ENCODE peak calls at places on chromosomes 5 and 9, in ten cellular contexts. O is IMR-90, C is heart right ventricle, Z is psoas muscle, T is right cardiac atrium, H is upper lobe of right lung, U is aorta, K is HCT116, V is gastrocnemius medialis, F is Panc1. Y is an unnamed sample.

GRCh38 chr9:130282000-130282700 is 16.6 kb downstream of the HMCN2 start:
- ATAC-seq in H (peak; percentile 43), U (peak; percentile 39), O (peak; percentile 29), Z (peak; percentile 41), V (peak; percentile 48), K (no peak), C (peak; percentile 26), F (no peak), T (peak; percentile 38), Y (peak; percentile 81)

GRCh38 chr5:66151030-66151429 is 6.9 kb downstream of the SREK1 start:
- ATAC-seq in K (no peak), T (no peak), C (no peak), H (no peak), Z (no peak), V (no peak), U (no peak), O (no peak), F (no peak), Y (no peak)

GRCh38 chr5:4411664-4412063 is 728.5 kb upstream of the ADAMTS16 start:
- ATAC-seq in Z (no peak), C (no peak), V (no peak), U (no peak), T (no peak), H (no peak), K (no peak), O (no peak), F (no peak), Y (no peak)

GRCh38 chr5:107450531-107450930 is 220.2 kb downstream of the EFNA5 start:
- ATAC-seq in V (no peak), O (no peak), U (no peak), C (no peak), F (no peak), T (no peak), Z (no peak), K (no peak), H (no peak), Y (no peak)

GRCh38 chr9:91856419-91856818 is 93.6 kb downstream of the ROR2 start:
- ATAC-seq in C (no peak), H (no peak), O (no peak), T (no peak), V (no peak), U (no peak), K (peak; percentile 57), F (no peak), Z (no peak), Y (no peak)

GRCh38 chr5:163261647-163262269 is 175.6 kb upstream of the CCNG1 start:
- ATAC-seq in K (no peak), U (no peak), C (no peak), F (no peak), H (no peak), O (no peak), Z (no peak), T (no peak), V (no peak), Y (no peak)

GRCh38 chr5:86968311-86968753 is 299.4 kb upstream of the RASA1 start:
- ATAC-seq in F (no peak), K (peak; percentile 36), U (peak; percentile 33), O (peak; percentile 71), C (peak; percentile 56), V (no peak), Z (no peak), T (peak; percentile 84), H (no peak), Y (no peak)

GRCh38 chr5:176620333-176620981 is 9.9 kb downstream of the SNCB start:
- ATAC-seq in Z (peak; percentile 38), O (peak; percentile 24), V (no peak), T (peak; percentile 17), F (peak; percentile 61), H (peak; percentile 65), C (peak; percentile 29), U (peak; percentile 5), K (no peak), Y (peak; percentile 44)

GRCh38 chr5:53322257-53322656 is 158.2 kb upstream of the FST start:
- ATAC-seq in F (no peak), C (no peak), V (no peak), Z (no peak), H (no peak), K (no peak), T (no peak), U (no peak), O (peak; percentile 91), Y (no peak)

GRCh38 chr9:113648048-113648447 is 184.5 kb downstream of the RGS3 start:
- ATAC-seq in F (no peak), U (no peak), H (no peak), O (no peak), Z (no peak), K (no peak), T (no peak), V (no peak), C (peak; percentile 5), Y (no peak)

GRCh38 chr9:121636411-121636865 is 15.0 kb upstream of the DAB2IP start:
- ATAC-seq in C (peak; percentile 6), K (no peak), F (no peak), T (peak; percentile 39), U (no peak), H (peak; percentile 55), Z (peak; percentile 10), V (peak; percentile 66), O (no peak), Y (peak; percentile 24)

GRCh38 chr5:36177715-36178556 is 26.0 kb downstream of the SKP2 start:
- ATAC-seq in T (peak; percentile 56), U (peak; percentile 48), F (peak; percentile 85), O (peak; percentile 77), K (peak; percentile 82), Z (no peak), C (no peak), H (peak; percentile 60), V (no peak), Y (peak; percentile 51)

GRCh38 chr9:84874583-84874982 is 205.1 kb downstream of the NTRK2 start:
- ATAC-seq in V (no peak), F (no peak), K (no peak), U (no peak), H (peak; percentile 21), O (no peak), C (no peak), T (peak; percentile 36), Z (no peak), Y (peak; percentile 36)

GRCh38 chr5:24381861-24382460 is 262.8 kb downstream of the CDH10 start:
- ATAC-seq in U (no peak), T (no peak), Z (no peak), V (no peak), H (no peak), O (no peak), K (no peak), C (no peak), F (no peak), Y (no peak)

GRCh38 chr5:81310402-81311063 is 9.1 kb downstream of the ZCCHC9 start:
- ATAC-seq in Z (no peak), K (no peak), H (no peak), U (no peak), C (no peak), V (no peak), F (no peak), T (no peak), O (no peak), Y (no peak)

GRCh38 chr5:106241409-106241808 is 1429.3 kb downstream of the EFNA5 start:
- ATAC-seq in T (no peak), V (no peak), H (no peak), K (no peak), U (no peak), C (no peak), Z (no peak), F (no peak), O (no peak), Y (no peak)

GRCh38 chr5:143734381-143734780 is 77.6 kb upstream of the HMHB1 start:
- ATAC-seq in F (no peak), H (no peak), U (no peak), T (no peak), K (no peak), C (no peak), O (no peak), V (no peak), Z (no peak), Y (no peak)

GRCh38 chr5:173595826-173596225 is 20.6 kb downstream of the BOD1 start:
- ATAC-seq in T (no peak), U (no peak), H (no peak), Z (no peak), K (no peak), F (no peak), V (no peak), C (no peak), O (no peak), Y (no peak)

GRCh38 chr5:173592050-173592669 is 24.3 kb downstream of the BOD1 start:
- ATAC-seq in H (no peak), U (no peak), F (no peak), C (no peak), T (no peak), K (no peak), Z (no peak), O (no peak), V (no peak), Y (no peak)

GRCh38 chr5:173591300-173591622 is 25.2 kb downstream of the BOD1 start:
- ATAC-seq in Z (peak; percentile 16), H (no peak), V (no peak), U (no peak), C (peak; percentile 76), F (no peak), T (peak; percentile 14), K (no peak), O (peak; percentile 25), Y (no peak)

GRCh38 chr5:173597304-173597703 is 19.1 kb downstream of the BOD1 start:
- ATAC-seq in V (no peak), H (no peak), O (no peak), F (no peak), Z (no peak), C (no peak), U (no peak), T (no peak), K (no peak), Y (no peak)

GRCh38 chr5:173594061-173594460 is 22.4 kb downstream of the BOD1 start:
- ATAC-seq in H (no peak), V (no peak), F (no peak), Z (no peak), K (no peak), T (no peak), O (peak; percentile 36), U (no peak), C (no peak), Y (no peak)
- H3K4me1 ChIP-seq in H (peaks cover 4% of the 10 kb centered on the region), V (no peaks in the 10 kb centered on the region), F (no peaks in the 10 kb centered on the region), Z (no peaks in the 10 kb centered on the region), K (no peaks in the 10 kb centered on the region), T (peaks cover 6% of the 10 kb centered on the region), O (peaks cover 5% of the 10 kb centered on the region), U (no peaks in the 10 kb centered on the region), C (peaks cover 9% of the 10 kb centered on the region), Y (no peaks in the 10 kb centered on the region)

GRCh38 chr5:1005362-1005851 is 3.2 kb upstream of the NKD2 start:
- ATAC-seq in H (no peak), C (no peak), U (no peak), O (no peak), T (no peak), Z (no peak), V (no peak), F (no peak), K (no peak), Y (no peak)
- H3K4me1 ChIP-seq in H (peaks cover 16% of the 10 kb centered on the region), C (peaks cover 41% of the 10 kb centered on the region), U (no peaks in the 10 kb centered on the region), O (no peaks in the 10 kb centered on the region), T (peaks cover 3% of the 10 kb centered on the region), Z (no peaks in the 10 kb centered on the region), V (no peaks in the 10 kb centered on the region), F (peaks cover 16% of the 10 kb centered on the region), K (peaks cover 38% of the 10 kb centered on the region), Y (peaks cover 50% of the 10 kb centered on the region)

GRCh38 chr5:39520232-39520572 is 95.4 kb upstream of the DAB2 start:
- ATAC-seq in V (peak; percentile 47), O (peak; percentile 22), Z (no peak), U (no peak), K (no peak), T (peak; percentile 80), C (peak; percentile 92), F (no peak), H (no peak), Y (peak; percentile 68)
- H3K4me1 ChIP-seq in V (peaks cover 15% of the 10 kb centered on the region), O (peaks cover 14% of the 10 kb centered on the region), Z (peaks cover 13% of the 10 kb centered on the region), U (peaks cover 1% of the 10 kb centered on the region), K (no peaks in the 10 kb centered on the region), T (no peaks in the 10 kb centered on the region), C (peaks cover 31% of the 10 kb centered on the region), F (no peaks in the 10 kb centered on the region), H (peaks cover 24% of the 10 kb centered on the region), Y (peaks cover 12% of the 10 kb centered on the region)

GRCh38 chr9:132415181-132415580 is 5.2 kb downstream of the CFAP77 start:
- ATAC-seq in H (no peak), T (no peak), C (no peak), O (no peak), U (no peak), V (no peak), Z (no peak), F (no peak), K (no peak), Y (no peak)
- H3K4me1 ChIP-seq in H (peaks cover 14% of the 10 kb centered on the region), T (peaks cover 8% of the 10 kb centered on the region), C (peaks cover 13% of the 10 kb centered on the region), O (no peaks in the 10 kb centered on the region), U (no peaks in the 10 kb centered on the region), V (peaks cover 5% of the 10 kb centered on the region), Z (peaks cover 8% of the 10 kb centered on the region), F (peaks cover 4% of the 10 kb centered on the region), K (peaks cover 12% of the 10 kb centered on the region), Y (no peaks in the 10 kb centered on the region)